ENCODE peak calls at places on chromosomes 6 and 20, in five cellular contexts. R is GM12864, A is AG04449, I is tibial artery, J is GM06990. Z is an unnamed sample.

GRCh38 chr6:72533601-72534000 is 88.3 kb upstream of the KCNQ5 start:
- DNase-seq in J (no peak), A (no peak), R (no peak), I (no peak), Z (no peak)

GRCh38 chr6:75934643-75935472 is 137.6 kb downstream of the IMPG1 start:
- DNase-seq in R (peak), A (peak), J (peak), I (no peak), Z (peak)

GRCh38 chr6:14423330-14423729 is 305.8 kb downstream of the CD83 start:
- DNase-seq in I (no peak), A (no peak), J (no peak), R (no peak), Z (no peak)

GRCh38 chr6:35491558-35492541 is 5.0 kb downstream of the TEAD3 start:
- DNase-seq in J (no peak), A (no peak), I (no peak), R (no peak), Z (no peak)

GRCh38 chr6:35489995-35490791 is 6.7 kb downstream of the TEAD3 start:
- DNase-seq in R (no peak), J (no peak), I (peak), A (no peak), Z (no peak)

GRCh38 chr6:75524322-75524972 is 30.8 kb upstream of the FILIP1 start:
- DNase-seq in J (no peak), R (no peak), A (peak), I (no peak), Z (no peak)

GRCh38 chr6:17638212-17638611 is 38.1 kb downstream of the FAM8A1 start:
- DNase-seq in J (no peak), I (no peak), A (no peak), R (no peak), Z (no peak)

GRCh38 chr6:170135821-170136471 is 154.9 kb downstream of the DLL1 start:
- DNase-seq in R (no peak), J (no peak), I (peak), A (no peak), Z (no peak)

GRCh38 chr6:137291441-137291840 is 72.3 kb upstream of the IFNGR1 start:
- DNase-seq in A (no peak), R (no peak), J (no peak), I (peak), Z (no peak)

GRCh38 chr6:136031982-136032381 is 180.5 kb downstream of the PDE7B start:
- DNase-seq in R (no peak), A (no peak), I (no peak), J (no peak), Z (peak)

GRCh38 chr20:58818585-58819285 is 32.0 kb downstream of the GNAS-AS1 start:
- DNase-seq in J (no peak), A (peak), R (no peak), I (no peak), Z (no peak)

GRCh38 chr6:8059129-8059528 is 5.1 kb downstream of the BLOC1S5 start:
- DNase-seq in A (no peak), I (no peak), J (no peak), R (no peak), Z (peak)

GRCh38 chr6:43669050-43669921 is 18.3 kb downstream of the MRPS18A start:
- DNase-seq in A (no peak), J (no peak), I (peak), R (no peak), Z (no peak)

GRCh38 chr6:110626442-110626841 is 150.0 kb upstream of the SLC22A16 start:
- DNase-seq in R (no peak), I (no peak), A (no peak), J (no peak), Z (no peak)

GRCh38 chr6:17583811-17584210 is 16.3 kb upstream of the FAM8A1 start:
- DNase-seq in J (no peak), A (no peak), R (no peak), I (no peak), Z (no peak)

GRCh38 chr6:141313986-141314385 is 818.7 kb upstream of the GJE1 start:
- DNase-seq in R (no peak), J (no peak), A (no peak), I (no peak), Z (no peak)

GRCh38 chr20:2780948-2781347 is 19.5 kb downstream of the CPXM1 start:
- DNase-seq in R (no peak), I (no peak), J (no peak), A (no peak), Z (no peak)

GRCh38 chr6:42352856-42353564 is 98.7 kb downstream of the TRERF1 start:
- DNase-seq in A (peak), I (no peak), J (no peak), R (no peak), Z (no peak)

GRCh38 chr6:166244353-166245045 is 63.7 kb downstream of the PRR18 start:
- DNase-seq in R (no peak), J (no peak), A (no peak), I (no peak), Z (peak)

GRCh38 chr20:48283470-48284110 is 498.3 kb upstream of the SULF2 start:
- DNase-seq in I (peak), A (no peak), J (no peak), R (no peak), Z (no peak)

GRCh38 chr20:50646483-50646996 is 44.8 kb downstream of the RIPOR3 start:
- DNase-seq in I (no peak), R (no peak), J (no peak), A (peak), Z (no peak)

GRCh38 chr6:39273394-39273793 is 40.8 kb downstream of the KCNK17 start:
- DNase-seq in A (no peak), R (no peak), I (no peak), J (no peak), Z (no peak)

GRCh38 chr6:33925869-33926268 is 122.1 kb upstream of the MLN start:
- DNase-seq in I (no peak), J (no peak), A (no peak), R (no peak), Z (no peak)

GRCh38 chr6:38957426-38957825 is 91.2 kb upstream of the GLP1R start:
- DNase-seq in R (no peak), I (no peak), J (no peak), A (no peak), Z (no peak)

GRCh38 chr6:34938268-34938667 is 49.2 kb downstream of the ANKS1A start:
- DNase-seq in R (no peak), I (no peak), J (no peak), A (no peak), Z (no peak)

GRCh38 chr6:111484655-111484974 is 1.6 kb upstream of the REV3L start:
- DNase-seq in J (peak), R (no peak), A (no peak), I (no peak), Z (no peak)

GRCh38 chr6:142925575-142926110 is 19.3 kb downstream of the HIVEP2 start:
- DNase-seq in J (no peak), A (no peak), I (no peak), R (no peak), Z (no peak)

DNA sequence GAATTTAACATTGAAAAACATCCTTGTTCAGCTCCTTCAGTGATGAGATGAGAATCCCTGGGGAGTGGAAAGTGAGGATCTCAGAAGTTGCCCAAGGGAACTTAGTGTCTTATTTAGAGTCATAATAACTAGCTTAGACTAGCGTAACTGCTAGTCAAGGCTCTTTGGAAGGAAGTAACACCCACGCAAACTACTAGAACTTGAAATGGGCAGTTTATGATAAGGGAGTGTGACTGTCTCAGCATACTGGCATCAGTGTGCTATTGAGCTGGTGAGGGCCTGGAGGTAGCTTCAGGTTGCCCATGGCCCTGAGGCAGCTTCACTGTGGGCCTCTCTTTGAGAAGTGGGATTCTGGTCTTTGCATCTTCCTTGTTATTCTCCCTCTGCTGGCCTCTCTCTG is 40.1 kb downstream of the SLX4IP start:
- DNase-seq in R (no peak), A (no peak), I (no peak), J (no peak), Z (no peak)
- TF ChIP-seq CTCF in R (no peak), A (no peak), I (no peak), J (peak), Z (no peak)

DNA sequence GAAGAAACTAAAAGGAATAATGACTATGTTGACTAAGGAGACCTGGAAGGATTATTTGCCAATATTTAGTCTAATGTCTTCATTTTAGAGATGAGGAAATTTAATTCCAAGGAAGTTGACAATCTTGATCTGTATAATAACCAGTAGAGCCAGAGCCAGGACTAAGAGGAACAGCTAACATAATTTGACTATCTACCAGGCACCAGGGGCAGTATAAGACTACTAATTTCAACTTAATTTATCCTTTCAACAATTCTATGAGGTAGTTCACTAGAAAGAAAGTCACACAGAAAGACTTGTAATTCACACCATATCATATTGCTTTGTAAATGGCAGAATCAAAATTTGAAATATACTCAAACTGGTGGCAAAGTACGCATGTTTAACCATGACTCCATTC is 273.0 kb upstream of the STXBP5 start:
- DNase-seq in R (no peak), I (no peak), J (no peak), A (no peak), Z (no peak)
- TF ChIP-seq CTCF in R (no peak), I (no peak), J (no peak), A (no peak), Z (no peak)

DNA sequence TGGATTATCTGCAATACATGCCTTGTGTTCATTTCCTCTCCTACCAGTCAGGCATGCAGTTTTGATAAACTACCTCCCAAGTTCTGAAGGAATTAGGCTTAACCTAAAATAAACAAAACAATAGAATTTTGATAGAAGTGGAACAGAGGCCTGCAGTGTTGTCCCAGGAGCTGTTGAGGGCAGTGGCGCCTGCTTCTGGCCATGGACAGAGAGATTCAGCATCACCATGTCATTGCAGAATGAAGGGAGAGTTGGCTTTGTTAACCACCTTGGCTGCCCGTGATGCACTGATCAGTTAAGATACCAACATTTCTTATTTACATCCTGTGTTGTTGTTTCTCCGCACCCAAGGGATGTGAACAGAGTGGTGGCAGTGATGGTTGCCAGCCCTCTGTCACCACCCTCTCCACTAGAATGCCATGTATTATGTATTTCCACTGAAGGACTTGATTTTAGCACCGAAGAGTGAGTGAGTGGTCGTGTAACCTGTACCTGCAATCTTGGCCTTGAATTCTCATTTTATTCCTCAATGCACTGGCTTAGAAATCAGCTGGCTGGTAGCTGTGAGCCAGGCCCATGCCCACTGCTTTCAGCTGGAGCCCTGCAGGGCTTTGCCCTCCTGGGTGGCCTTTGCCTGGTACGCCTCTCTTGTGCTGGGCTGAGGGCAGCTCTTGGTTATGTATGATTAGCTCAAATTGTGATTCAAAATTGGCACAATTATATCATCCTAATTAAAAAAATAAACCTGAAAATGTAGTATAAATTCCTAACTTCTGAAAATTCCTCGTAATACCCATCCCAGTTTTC is 56.5 kb downstream of the SHLD1 start:
- DNase-seq in A (no peak), J (no peak), I (no peak), R (no peak), Z (no peak)
- TF ChIP-seq CTCF in A (no peak), J (no peak), I (no peak), R (peak), Z (peak)

GRCh38 chr20:3783516-3784225 is 2.4 kb upstream of the SPEF1 start:
- DNase-seq in R (no peak), I (no peak), A (no peak), J (no peak), Z (no peak)
- TF ChIP-seq CTCF in R (no peak), I (no peak), A (no peak), J (no peak), Z (no peak)

DNA sequence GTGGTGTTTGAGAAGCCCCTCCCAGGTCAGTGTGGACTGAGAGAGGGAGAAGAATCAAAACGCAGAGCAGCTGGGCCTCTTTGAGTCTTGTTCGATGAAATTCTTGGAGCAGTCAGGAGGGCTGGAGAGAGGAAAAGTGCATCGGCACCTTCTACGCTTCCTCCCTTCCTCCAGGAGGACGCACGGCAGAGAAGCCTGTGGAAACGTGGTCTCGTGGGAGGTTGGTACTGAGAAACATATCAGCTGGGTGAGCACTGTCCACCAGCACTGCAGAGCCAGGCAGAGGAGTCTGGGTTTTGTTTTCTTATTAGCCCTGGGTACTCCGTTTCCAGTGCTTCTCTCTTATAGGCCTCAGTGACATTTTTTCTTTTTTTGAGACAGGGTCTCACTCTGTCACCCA is 52.7 kb downstream of the TXLNB start:
- DNase-seq in A (no peak), I (no peak), R (no peak), J (no peak), Z (no peak)
- TF ChIP-seq CTCF in A (no peak), I (no peak), R (no peak), J (no peak), Z (no peak)

GRCh38 chr20:63163596-63164560 is 52.1 kb downstream of the YTHDF1 start:
- DNase-seq in J (no peak), I (no peak), R (no peak), A (no peak), Z (no peak)
- TF ChIP-seq CTCF in J (no peak), I (no peak), R (no peak), A (no peak), Z (no peak)

GRCh38 chr20:24432057-24432456 is 37.4 kb upstream of the SYNDIG1 start:
- DNase-seq in I (no peak), J (no peak), A (no peak), R (no peak), Z (no peak)
- TF ChIP-seq CTCF in I (no peak), J (peak), A (no peak), R (no peak), Z (no peak)

GRCh38 chr20:56805966-56806365 is 176.9 kb downstream of the TFAP2C start:
- DNase-seq in A (no peak), R (no peak), I (no peak), J (no peak), Z (no peak)
- TF ChIP-seq CTCF in A (no peak), R (no peak), I (no peak), J (no peak), Z (no peak)

DNA sequence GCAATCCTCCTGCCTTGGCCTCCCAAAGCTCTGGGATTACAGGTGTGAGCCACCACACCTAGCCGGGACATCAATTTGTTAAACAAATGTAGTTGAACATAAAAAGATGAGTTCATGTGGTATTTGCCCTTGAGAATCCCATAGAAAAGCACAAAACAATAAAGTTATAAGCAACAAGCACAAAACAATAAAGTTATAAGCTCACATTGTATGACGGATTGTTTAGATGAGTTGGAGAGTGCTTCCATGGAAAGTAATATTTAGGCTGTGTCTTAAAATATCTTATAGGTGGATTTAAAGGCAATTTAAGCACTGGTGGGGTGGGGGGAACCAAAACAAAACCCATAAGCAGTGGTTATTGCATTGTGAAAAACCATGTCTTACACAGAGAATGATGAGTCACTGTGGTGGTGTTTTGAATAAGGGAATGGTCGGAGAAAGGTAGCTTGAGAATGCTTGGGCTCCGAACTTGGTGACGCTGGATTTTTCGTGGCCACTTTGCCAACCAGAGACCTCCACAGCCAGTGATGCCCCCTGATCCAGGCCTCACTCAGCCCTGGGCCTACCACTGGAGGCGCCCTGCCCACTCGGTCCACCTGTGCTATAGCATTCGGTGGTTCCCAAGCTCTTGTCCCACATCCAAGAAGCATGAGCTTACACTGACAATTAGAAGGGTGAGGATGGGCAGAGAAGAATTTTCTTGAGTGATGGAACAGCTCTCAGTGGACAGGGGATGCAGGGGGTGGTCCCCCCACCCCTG is 256.0 kb downstream of the CDKAL1 start:
- DNase-seq in J (no peak), R (no peak), A (no peak), I (no peak), Z (no peak)
- TF ChIP-seq CTCF in J (no peak), R (no peak), A (no peak), I (no peak), Z (no peak)

DNA sequence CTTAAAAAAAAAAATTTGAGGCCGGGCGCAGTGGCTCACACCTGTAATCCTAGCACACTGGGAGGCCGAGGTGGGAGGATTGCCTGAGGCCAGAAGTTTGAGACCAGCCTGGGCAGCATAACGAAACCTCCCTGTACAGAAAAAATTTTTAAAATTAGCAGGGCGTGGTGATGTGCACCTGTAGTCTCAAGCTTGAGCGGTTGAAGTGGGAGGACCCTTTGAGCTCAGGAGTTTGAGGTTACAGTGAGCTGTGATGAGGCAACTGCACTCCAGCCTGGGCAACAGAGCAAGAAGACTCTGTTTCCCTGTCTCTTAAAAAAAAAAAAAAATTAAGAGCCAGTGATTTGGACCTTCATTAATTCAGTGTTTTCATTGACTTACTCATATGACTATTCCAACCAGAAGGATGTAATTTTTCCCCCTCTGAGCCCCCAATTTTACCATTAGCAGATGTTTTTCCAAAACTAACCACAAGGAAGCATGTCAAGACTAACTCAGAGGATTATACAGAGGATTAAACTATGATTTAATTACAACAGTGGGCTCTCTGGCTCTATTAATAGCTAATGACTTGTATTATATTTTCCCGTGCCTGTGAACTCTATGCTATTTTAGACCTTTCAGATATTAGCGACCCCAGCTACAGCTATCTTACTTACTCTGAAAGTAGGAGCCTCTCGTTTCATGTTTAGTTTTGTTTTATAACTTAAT is 75.1 kb downstream of the ARID1B start:
- DNase-seq in J (peak), I (no peak), R (peak), A (no peak), Z (no peak)
- TF ChIP-seq CTCF in J (no peak), I (no peak), R (no peak), A (no peak), Z (no peak)